ENCODE peak calls at places on chromosomes 7 and 10, in ten cellular contexts. A is fibroblast of lung, V is astrocyte, F is neural progenitor cell, B is mammary epithelial cell, I is SK-N-SH, T is mesenchymal stem cell, O is HCT116, C is IMR-90, Y is endodermal cell. G is an unnamed sample.

GRCh38 chr10:14414901-14415300 is 84.2 kb upstream of the FRMD4A start:
- DNase-seq in A (peak; percentile 91), V (peak; percentile 89), F (no peak), B (peak; percentile 51), I (no peak), T (no peak), O (no peak), C (peak; percentile 85), Y (no peak), G (peak; percentile 48)

GRCh38 chr7:31735991-31736982 is 49.3 kb downstream of the PPP1R17 start:
- DNase-seq in A (peak; percentile 42), V (peak; percentile 34), F (peak; percentile 80), B (peak; percentile 68), I (peak; percentile 64), T (peak; percentile 67), O (peak; percentile 35), C (peak; percentile 51), Y (peak; percentile 90), G (peak; percentile 87)

GRCh38 chr10:59124187-59124586 is 52.3 kb upstream of the PHYHIPL start:
- DNase-seq in A (no peak), V (no peak), F (no peak), B (no peak), I (no peak), T (no peak), O (no peak), C (no peak), Y (no peak), G (no peak)

GRCh38 chr7:51899611-51900010 is 583.0 kb upstream of the COBL start:
- DNase-seq in A (no peak), V (no peak), F (no peak), B (no peak), I (no peak), T (no peak), O (no peak), C (no peak), Y (no peak), G (no peak)

GRCh38 chr10:21169271-21169670 is 272.2 kb upstream of the NEBL start:
- DNase-seq in A (no peak), V (no peak), F (no peak), B (no peak), I (no peak), T (no peak), O (no peak), C (no peak), Y (no peak), G (no peak)

GRCh38 chr7:156895024-156895780 is 2.2 kb upstream of the LMBR1 start:
- DNase-seq in A (no peak), V (no peak), F (no peak), B (no peak), I (no peak), T (no peak), O (no peak), C (no peak), Y (no peak), G (no peak)

GRCh38 chr7:116713918-116714317 is 41.9 kb downstream of the MET start:
- DNase-seq in A (peak; percentile 89), V (peak; percentile 87), F (no peak), B (peak; percentile 39), I (no peak), T (no peak), O (no peak), C (peak; percentile 88), Y (no peak), G (peak; percentile 61)

GRCh38 chr7:142595816-142596516 is 153.3 kb upstream of the PRSS1 start:
- DNase-seq in A (no peak), V (no peak), F (no peak), B (no peak), I (no peak), T (no peak), O (no peak), C (no peak), Y (no peak), G (no peak)

GRCh38 chr10:78634389-78634815 is 434.4 kb upstream of the ZMIZ1 start:
- DNase-seq in A (peak; percentile 81), V (peak; percentile 76), F (peak; percentile 22), B (peak; percentile 28), I (peak; percentile 66), T (peak; percentile 60), O (no peak), C (peak; percentile 45), Y (peak; percentile 82), G (peak; percentile 28)

GRCh38 chr7:139595806-139596205 is 72.3 kb downstream of the CLEC2L start:
- DNase-seq in A (no peak), V (no peak), F (no peak), B (no peak), I (no peak), T (no peak), O (no peak), C (no peak), Y (no peak), G (no peak)

GRCh38 chr7:116242177-116242576 is 31.8 kb downstream of the TES start:
- DNase-seq in A (no peak), V (no peak), F (no peak), B (no peak), I (no peak), T (no peak), O (no peak), C (peak; percentile 51), Y (no peak), G (peak; percentile 52)

GRCh38 chr7:92025260-92025659 is 84.6 kb downstream of the AKAP9 start:
- DNase-seq in A (peak; percentile 90), V (peak; percentile 87), F (no peak), B (peak; percentile 77), I (no peak), T (peak; percentile 26), O (no peak), C (peak; percentile 87), Y (no peak), G (peak; percentile 50)

GRCh38 chr7:133704436-133704835 is 422.7 kb upstream of the LRGUK start:
- DNase-seq in A (peak; percentile 47), V (peak; percentile 34), F (no peak), B (peak; percentile 36), I (no peak), T (no peak), O (no peak), C (peak; percentile 28), Y (no peak), G (no peak)

GRCh38 chr7:45155357-45155900 is 2.2 kb upstream of the RAMP3 start:
- DNase-seq in A (no peak), V (no peak), F (no peak), B (no peak), I (no peak), T (no peak), O (no peak), C (no peak), Y (peak; percentile 37), G (no peak)

GRCh38 chr7:41907444-41907843 is 204.6 kb upstream of the INHBA start:
- DNase-seq in A (no peak), V (no peak), F (no peak), B (no peak), I (no peak), T (no peak), O (no peak), C (no peak), Y (no peak), G (no peak)

GRCh38 chr10:3270597-3270996 is 98.0 kb upstream of the PITRM1 start:
- DNase-seq in A (no peak), V (peak; percentile 8), F (no peak), B (no peak), I (no peak), T (no peak), O (no peak), C (no peak), Y (no peak), G (no peak)

GRCh38 chr10:69866688-69867461 is 65.2 kb downstream of the COL13A1 start:
- DNase-seq in A (peak; percentile 91), V (peak; percentile 86), F (peak; percentile 85), B (peak; percentile 78), I (peak; percentile 81), T (peak; percentile 89), O (peak; percentile 26), C (peak; percentile 84), Y (peak; percentile 88), G (peak; percentile 81)
- H3K9ac ChIP-seq in A (peak overlapping the region; percentile 32), V (peak overlapping the region; percentile 73), F (no peak overlapping the region), B (no peak overlapping the region), I (peak overlapping the region; percentile 63), T (peak overlapping the region; percentile 87), O (peak overlapping the region; percentile 10), C (peak overlapping the region; percentile 51), Y (no peak overlapping the region), G (peak overlapping the region; percentile 78)

GRCh38 chr10:131180086-131180485 is 131.4 kb downstream of the TCERG1L start:
- DNase-seq in A (no peak), V (no peak), F (no peak), B (no peak), I (no peak), T (no peak), O (no peak), C (no peak), Y (peak; percentile 29), G (no peak)
- H3K4me3 ChIP-seq in A (no peak overlapping the region), V (no peak overlapping the region), F (no peak overlapping the region), B (no peak overlapping the region), I (no peak overlapping the region), T (no peak overlapping the region), O (no peak overlapping the region), C (no peak overlapping the region), Y (no peak overlapping the region), G (no peak overlapping the region)

GRCh38 chr7:146788008-146788407 is 671.4 kb downstream of the CNTNAP2 start:
- DNase-seq in A (no peak), V (no peak), F (no peak), B (no peak), I (no peak), T (no peak), O (no peak), C (no peak), Y (no peak), G (no peak)

DNA sequence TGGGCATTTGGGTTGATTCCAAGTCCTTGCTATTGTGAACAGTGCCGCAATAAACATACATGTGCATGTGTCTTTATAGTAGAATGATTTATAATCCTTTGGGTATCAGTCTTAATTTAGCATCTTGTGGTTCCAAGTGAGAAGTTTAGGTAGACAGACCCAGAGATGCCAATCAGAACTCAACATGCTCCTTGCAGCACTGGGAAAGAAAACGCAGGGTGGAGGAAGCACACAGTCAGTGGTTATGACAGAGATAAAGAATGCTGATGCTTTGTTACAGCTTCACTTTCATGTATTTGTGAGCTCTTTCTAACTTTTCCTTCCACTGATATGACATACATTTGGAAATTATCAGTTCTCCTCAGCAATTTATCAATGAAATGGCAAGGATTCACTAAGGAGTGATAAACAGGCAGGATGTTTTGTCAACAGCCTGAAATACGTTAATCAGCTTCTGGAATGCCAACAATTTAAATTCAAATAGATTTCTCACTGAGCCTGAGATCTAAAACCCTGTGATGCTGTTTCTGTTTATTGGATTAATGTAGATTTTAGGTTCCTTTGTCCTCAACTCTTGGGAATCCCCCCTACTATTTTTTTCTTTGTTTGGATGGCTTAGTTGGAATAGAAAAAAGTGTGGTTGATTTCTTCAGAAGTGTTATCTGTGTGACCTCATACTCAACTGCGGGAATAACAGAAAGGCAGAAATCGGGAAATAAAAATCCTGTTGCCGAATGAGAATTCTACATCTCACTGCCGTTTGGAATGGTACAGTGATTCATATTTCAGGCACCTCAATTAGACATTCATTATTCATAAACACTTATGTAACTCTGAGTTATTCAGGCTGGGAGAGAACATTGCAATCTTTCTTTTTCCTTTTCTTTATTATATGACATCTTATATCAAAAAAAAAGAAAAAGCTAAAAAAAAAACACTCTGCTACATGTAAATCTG is 675.0 kb downstream of the CNTNAP2 start:
- DNase-seq in A (no peak), V (no peak), F (peak; percentile 44), B (no peak), I (no peak), T (no peak), O (no peak), C (no peak), Y (peak; percentile 61), G (no peak)
- H3K9ac ChIP-seq in A (no peak overlapping the region), V (no peak overlapping the region), F (no peak overlapping the region), B (no peak overlapping the region), I (no peak overlapping the region), T (no peak overlapping the region), O (no peak overlapping the region), C (no peak overlapping the region), Y (no peak overlapping the region), G (no peak overlapping the region)

GRCh38 chr7:460374-461117 is 59.1 kb downstream of the PDGFA start:
- DNase-seq in A (peak; percentile 47), V (no peak), F (peak; percentile 90), B (no peak), I (no peak), T (peak; percentile 85), O (no peak), C (peak; percentile 38), Y (peak; percentile 80), G (peak; percentile 57)
- H3K4me3 ChIP-seq in A (no peak overlapping the region), V (no peak overlapping the region), F (no peak overlapping the region), B (no peak overlapping the region), I (no peak overlapping the region), T (no peak overlapping the region), O (no peak overlapping the region), C (no peak overlapping the region), Y (no peak overlapping the region), G (no peak overlapping the region)